ENCODE peak calls at places on chromosome 14, in four cellular contexts. B, V, D and L are unnamed samples.

GRCh38 chr14:100668352-100668751 is 58.3 kb upstream of the DLK1 start:
- DNase-seq in D (no peak), V (no peak), B (no peak), L (no peak)

GRCh38 chr14:64857979-64858740 is 21.5 kb downstream of the SPTB start:
- DNase-seq in D (no peak), B (no peak), V (no peak), L (no peak)

GRCh38 chr14:73973497-73973896 is 23.4 kb downstream of the COQ6 start:
- DNase-seq in B (no peak), V (no peak), D (no peak), L (no peak)

GRCh38 chr14:90093942-90094595 is 32.3 kb downstream of the KCNK13 start:
- DNase-seq in V (peak), D (no peak), B (peak), L (peak)

GRCh38 chr14:32469388-32470160 is 140.5 kb downstream of the AKAP6 start:
- DNase-seq in V (no peak), B (peak), D (no peak), L (peak)

GRCh38 chr14:99263564-99264330 is 8.2 kb downstream of the BCL11B start:
- DNase-seq in D (no peak), V (no peak), B (no peak), L (no peak)

GRCh38 chr14:72771561-72771960 is 122.3 kb downstream of the DPF3 start:
- DNase-seq in B (no peak), V (no peak), D (no peak), L (no peak)

GRCh38 chr14:34111933-34112332 is 161.1 kb upstream of the EGLN3 start:
- DNase-seq in V (no peak), D (no peak), B (no peak), L (no peak)

GRCh38 chr14:105470812-105471771 is 3.5 kb upstream of the CRIP2 start:
- DNase-seq in V (no peak), B (no peak), D (no peak), L (no peak)

GRCh38 chr14:65356327-65356836 is 56.1 kb upstream of the FUT8 start:
- DNase-seq in D (no peak), B (peak), V (peak), L (no peak)

GRCh38 chr14:62428429-62429203 is 616.6 kb downstream of the KCNH5 start:
- DNase-seq in D (no peak), B (peak), V (peak), L (no peak)

GRCh38 chr14:60653388-60653690 is 4.1 kb upstream of the SIX1 start:
- DNase-seq in V (no peak), B (no peak), D (no peak), L (no peak)

GRCh38 chr14:99241314-99242035 is 30.5 kb downstream of the BCL11B start:
- DNase-seq in B (no peak), V (no peak), D (no peak), L (no peak)

GRCh38 chr14:57833304-57833703 is 32.6 kb downstream of the SLC35F4 start:
- DNase-seq in V (peak), B (peak), D (no peak), L (no peak)

GRCh38 chr14:33990790-33991189 is 39.9 kb upstream of the EGLN3 start:
- DNase-seq in V (no peak), D (no peak), B (no peak), L (no peak)

GRCh38 chr14:23413681-23414080 is 5.6 kb upstream of the MYH6 start:
- DNase-seq in D (no peak), V (no peak), B (no peak), L (no peak)

GRCh38 chr14:35402323-35403084 is 2.0 kb downstream of the NFKBIA start:
- DNase-seq in B (peak), D (peak), V (no peak), L (no peak)

GRCh38 chr14:55936691-55937090 is 181.5 kb upstream of the PELI2 start:
- DNase-seq in V (no peak), D (no peak), B (no peak), L (no peak)

GRCh38 chr14:101196795-101197590 is 293.5 kb upstream of the RTL1 start:
- DNase-seq in V (no peak), B (no peak), D (no peak), L (no peak)

GRCh38 chr14:74621556-74621955 is 9.5 kb upstream of the LTBP2 start:
- DNase-seq in V (no peak), D (no peak), B (no peak), L (no peak)

GRCh38 chr14:105528859-105529505 is 2.6 kb downstream of the TMEM121 start:
- DNase-seq in V (no peak), D (no peak), B (no peak), L (no peak)

GRCh38 chr14:99595034-99595433 is 9.0 kb downstream of the CCDC85C start:
- DNase-seq in B (no peak), D (no peak), V (no peak), L (no peak)

GRCh38 chr14:33661071-33661470 is 289.8 kb downstream of the EGLN3 start:
- DNase-seq in V (no peak), D (no peak), B (no peak), L (no peak)

GRCh38 chr14:64748521-64748920 is 44.3 kb downstream of the PLEKHG3 start:
- DNase-seq in B (no peak), D (no peak), V (no peak), L (no peak)

GRCh38 chr14:102034301-102034700 is 52.5 kb downstream of the HSP90AA1 start:
- DNase-seq in V (no peak), B (no peak), D (no peak), L (no peak)

GRCh38 chr14:104220225-104221070 is 82.1 kb downstream of the KIF26A start:
- DNase-seq in B (no peak), D (no peak), V (no peak), L (no peak)

GRCh38 chr14:90522585-90523191 is 125.9 kb downstream of the CALM1 start:
- DNase-seq in B (no peak), D (no peak), V (no peak), L (peak)

GRCh38 chr14:75234173-75234855 is 44.3 kb upstream of the FOS start:
- DNase-seq in D (no peak), V (peak), B (peak), L (no peak)

GRCh38 chr14:68978550-68978911 is 571 bp downstream of the ACTN1 start:
- DNase-seq in B (peak), D (no peak), V (no peak), L (no peak)

GRCh38 chr14:31411218-31411727 is 9.1 kb downstream of the HEATR5A start:
- DNase-seq in V (no peak), D (no peak), B (no peak), L (no peak)

GRCh38 chr14:104693482-104694431 is 4.3 kb downstream of the INF2 start:
- DNase-seq in D (no peak), B (no peak), V (no peak), L (no peak)

GRCh38 chr14:95389471-95390011 is 69.8 kb upstream of the CLMN start:
- DNase-seq in D (no peak), V (no peak), B (no peak), L (no peak)

GRCh38 chr14:103994535-103995184 is 52.3 kb upstream of the RD3L start:
- DNase-seq in D (no peak), B (peak), V (no peak), L (no peak)